ENCODE peak calls at places on chromosome 13, in ten cellular contexts. W is KG1; X is tibial nerve; I is NCI-H1436; V is Right ventricle myocardium inferior; K is activated T-cell treated with anti-CD3 and anti-CD28 coated beads for 1 hour; P is SJSA1; H is CD8-positive, alpha-beta T cell; U is HEK293T; Z is H54. Y is an unnamed sample.

GRCh38 chr13:112885782-112886268 is 83.2 kb upstream of the MCF2L start:
- DNase-seq in W (no peak), X (peak), I (no peak), V (peak), K (no peak), P (peak), H (no peak), U (no peak), Z (peak), Y (no peak)

GRCh38 chr13:37476874-37477273 is 121.7 kb downstream of the POSTN start:
- DNase-seq in W (no peak), X (no peak), I (no peak), V (no peak), K (no peak), P (no peak), H (no peak), U (no peak), Z (no peak), Y (no peak)

GRCh38 chr13:91017031-91017668 is 330.3 kb upstream of the MIR17HG start:
- DNase-seq in W (peak), X (no peak), I (no peak), V (no peak), K (no peak), P (no peak), H (no peak), U (peak), Z (peak), Y (no peak)

GRCh38 chr13:110643768-110644421 is 28.6 kb downstream of the NAXD start:
- DNase-seq in W (no peak), X (no peak), I (no peak), V (peak), K (no peak), P (no peak), H (no peak), U (no peak), Z (no peak), Y (no peak)

GRCh38 chr13:31037874-31038475 is 105.5 kb downstream of the TEX26 start:
- DNase-seq in W (no peak), X (no peak), I (no peak), V (no peak), K (no peak), P (no peak), H (no peak), U (no peak), Z (no peak), Y (no peak)

GRCh38 chr13:48110930-48111721 is 16.2 kb upstream of the MED4 start:
- DNase-seq in W (no peak), X (peak), I (no peak), V (no peak), K (no peak), P (no peak), H (no peak), U (no peak), Z (no peak), Y (no peak)

GRCh38 chr13:53010374-53011105 is 18.1 kb upstream of the OLFM4 start:
- DNase-seq in W (no peak), X (no peak), I (peak), V (no peak), K (no peak), P (no peak), H (no peak), U (no peak), Z (no peak), Y (no peak)

GRCh38 chr13:106961219-106961618 is 393.3 kb upstream of the ARGLU1 start:
- DNase-seq in W (no peak), X (no peak), I (no peak), V (no peak), K (no peak), P (no peak), H (no peak), U (no peak), Z (no peak), Y (no peak)

GRCh38 chr13:55394470-55394869 is 1746.2 kb upstream of the PRR20A start:
- DNase-seq in W (no peak), X (no peak), I (no peak), V (no peak), K (no peak), P (no peak), H (no peak), U (no peak), Z (no peak), Y (no peak)

GRCh38 chr13:23447927-23448326 is 14.4 kb upstream of the SACS start:
- DNase-seq in W (no peak), X (no peak), I (no peak), V (no peak), K (no peak), P (no peak), H (no peak), U (no peak), Z (no peak), Y (no peak)

GRCh38 chr13:108957369-108958012 is 328.1 kb downstream of the MYO16 start:
- DNase-seq in W (no peak), X (no peak), I (no peak), V (no peak), K (no peak), P (peak), H (no peak), U (no peak), Z (peak), Y (no peak)

GRCh38 chr13:95676100-95676774 is 702 bp upstream of the DNAJC3 start:
- DNase-seq in W (peak), X (no peak), I (no peak), V (no peak), K (no peak), P (no peak), H (peak), U (peak), Z (no peak), Y (peak)

GRCh38 chr13:44664308-44664707 is 88.2 kb upstream of the TSC22D1 start:
- DNase-seq in W (no peak), X (no peak), I (peak), V (no peak), K (no peak), P (no peak), H (no peak), U (no peak), Z (no peak), Y (no peak)

GRCh38 chr13:52127783-52128702 is 830 bp downstream of the NEK5 start:
- DNase-seq in W (peak), X (no peak), I (peak), V (no peak), K (peak), P (no peak), H (peak), U (peak), Z (peak), Y (peak)